ENCODE peak calls at places on chromosomes 5 and 9, in seven cellular contexts. Z, Q, O, U, J, H and Y are unnamed samples.

GRCh38 chr5:86977185-86977584 is 290.5 kb upstream of the RASA1 start:
- DNase-seq in Q (no peak), U (no peak), O (no peak), J (no peak), H (no peak), Z (no peak), Y (no peak)

GRCh38 chr5:145988993-145989392 is 52.6 kb downstream of the SH3RF2 start:
- DNase-seq in O (no peak), Z (no peak), H (no peak), J (no peak), Q (no peak), U (no peak), Y (no peak)

GRCh38 chr5:159878988-159879471 is 37.3 kb upstream of the ADRA1B start:
- DNase-seq in O (peak; percentile 77), J (peak; percentile 87), Q (peak; percentile 77), Z (peak; percentile 85), H (peak; percentile 45), U (no peak), Y (peak; percentile 29)

GRCh38 chr9:127545196-127546124 is 66.6 kb upstream of the STXBP1 start:
- DNase-seq in J (peak; percentile 93), O (no peak), Q (peak; percentile 52), Z (peak; percentile 56), U (no peak), H (peak; percentile 89), Y (no peak)

GRCh38 chr5:19605846-19606407 is 382.1 kb downstream of the CDH18 start:
- DNase-seq in J (no peak), Q (no peak), U (no peak), H (peak; percentile 49), Z (no peak), O (no peak), Y (no peak)

GRCh38 chr5:143874312-143874711 is 62.4 kb downstream of the HMHB1 start:
- DNase-seq in H (no peak), O (no peak), Z (peak; percentile 16), Q (no peak), J (no peak), U (no peak), Y (no peak)

GRCh38 chr5:132496631-132497487 is 6.3 kb upstream of the IRF1 start:
- DNase-seq in H (peak; percentile 74), O (peak; percentile 91), J (peak; percentile 87), U (peak; percentile 47), Q (peak; percentile 92), Z (peak; percentile 87), Y (peak; percentile 63)

GRCh38 chr5:166724284-166724683 is 1567.2 kb upstream of the WWC1 start:
- DNase-seq in Z (no peak), J (peak; percentile 8), Q (no peak), U (no peak), H (no peak), O (no peak), Y (no peak)

GRCh38 chr5:141874262-141874964 is 3.8 kb downstream of the PCDH1 start:
- DNase-seq in Q (no peak), H (no peak), Z (no peak), U (no peak), O (no peak), J (no peak), Y (no peak)

GRCh38 chr5:27639005-27639612 is 600.7 kb upstream of the CDH9 start:
- DNase-seq in Q (no peak), O (no peak), Z (no peak), U (no peak), J (peak; percentile 4), H (no peak), Y (no peak)

GRCh38 chr5:61167382-61167781 is 5.1 kb upstream of the SMIM15 start:
- DNase-seq in Z (peak; percentile 65), U (no peak), J (peak; percentile 51), H (peak; percentile 32), Q (no peak), O (no peak), Y (no peak)

GRCh38 chr5:71817891-71818290 is 98.8 kb downstream of the CARTPT start:
- DNase-seq in Z (no peak), Q (no peak), H (no peak), U (no peak), J (no peak), O (no peak), Y (no peak)

GRCh38 chr9:36142510-36143161 is 6.1 kb downstream of the GLIPR2 start:
- DNase-seq in H (no peak), U (no peak), O (no peak), Q (no peak), Z (no peak), J (no peak), Y (no peak)

GRCh38 chr9:36146666-36147065 is 10.1 kb downstream of the GLIPR2 start:
- DNase-seq in J (no peak), O (no peak), Z (no peak), U (no peak), H (no peak), Q (peak; percentile 10), Y (no peak)

GRCh38 chr9:36145970-36146369 is 9.4 kb downstream of the GLIPR2 start:
- DNase-seq in U (no peak), O (no peak), Q (no peak), J (no peak), Z (no peak), H (no peak), Y (no peak)

GRCh38 chr9:36143242-36143641 is 6.7 kb downstream of the GLIPR2 start:
- DNase-seq in J (no peak), U (no peak), Q (no peak), H (no peak), Z (no peak), O (no peak), Y (no peak)

GRCh38 chr9:36144322-36145206 is 8.0 kb downstream of the GLIPR2 start:
- DNase-seq in H (no peak), Q (no peak), J (no peak), Z (no peak), U (no peak), O (no peak), Y (no peak)
- H3K4me1 ChIP-seq in H (peaks cover 14% of the 10 kb centered on the region), Q (peaks cover 7% of the 10 kb centered on the region), J (peaks cover 26% of the 10 kb centered on the region), Z (peaks cover 24% of the 10 kb centered on the region), U (peaks cover 95% of the 10 kb centered on the region), O (peaks cover 4% of the 10 kb centered on the region), Y (no peaks in the 10 kb centered on the region)

GRCh38 chr5:181168595-181169118 is 21.3 kb downstream of the OR2V2 start:
- DNase-seq in Z (no peak), Q (no peak), J (no peak), O (no peak), H (no peak), U (no peak), Y (no peak)
- H3K4me3 ChIP-seq in Z (no peak overlapping the region), Q (no peak overlapping the region), J (peak overlapping the region; percentile 13), O (no peak overlapping the region), H (no peak overlapping the region), U (no peak overlapping the region), Y (peak overlapping the region; percentile 41)

GRCh38 chr5:77174526-77174925 is 36.0 kb upstream of the PDE8B start:
- DNase-seq in H (no peak), J (no peak), Z (no peak), O (no peak), Q (no peak), U (no peak), Y (no peak)

GRCh38 chr5:77171141-77171910 is 39.2 kb upstream of the PDE8B start:
- DNase-seq in O (no peak), J (no peak), U (no peak), Z (no peak), Q (no peak), H (no peak), Y (no peak)

GRCh38 chr5:77175235-77175634 is 35.2 kb upstream of the PDE8B start:
- DNase-seq in J (no peak), H (no peak), Q (no peak), Z (no peak), O (no peak), U (no peak), Y (no peak)

GRCh38 chr5:77170196-77170595 is 40.3 kb upstream of the PDE8B start:
- DNase-seq in J (no peak), Z (no peak), O (no peak), H (no peak), Q (no peak), U (no peak), Y (no peak)

DNA sequence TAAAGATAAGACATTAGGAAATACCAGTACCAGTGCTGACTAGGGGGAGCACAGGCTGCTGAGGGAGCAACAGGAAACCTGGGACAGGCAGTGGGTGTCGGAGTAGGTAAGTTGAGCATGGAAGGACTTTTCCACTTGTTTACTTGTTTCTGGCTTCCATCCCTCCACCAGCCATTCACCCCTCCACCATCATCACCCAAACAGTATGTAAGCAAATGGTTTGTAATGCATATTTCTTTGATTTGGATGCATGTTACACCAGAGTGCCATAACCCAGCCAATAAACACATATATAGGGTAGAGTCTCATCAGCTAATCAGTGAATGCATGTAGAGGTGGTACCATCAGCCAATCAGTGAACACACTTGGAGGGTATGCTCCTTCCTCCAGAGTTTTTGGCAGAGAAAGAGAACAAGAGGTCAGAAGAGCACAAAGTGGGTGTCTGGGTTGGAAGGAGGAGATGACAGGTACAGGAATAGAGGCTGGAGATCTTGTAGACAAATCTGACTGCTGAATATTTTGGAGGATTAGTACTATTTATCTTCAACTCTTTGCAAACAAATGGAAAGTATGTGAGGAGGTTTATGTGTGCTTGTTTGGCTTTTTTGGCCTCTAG is 37.7 kb upstream of the PDE8B start:
- DNase-seq in O (no peak), H (no peak), Q (no peak), U (no peak), J (peak; percentile 13), Z (no peak), Y (no peak)
- H3K27ac ChIP-seq in O (no peak overlapping the region), H (no peak overlapping the region), Q (no peak overlapping the region), U (no peak overlapping the region), J (peak overlapping the region; percentile 16), Z (no peak overlapping the region), Y (no peak overlapping the region)

GRCh38 chr5:76378355-76378754 is 24.7 kb upstream of the IQGAP2 start:
- DNase-seq in J (no peak), O (no peak), Z (no peak), U (no peak), Q (no peak), H (no peak), Y (no peak)

GRCh38 chr5:76379316-76379715 is 23.8 kb upstream of the IQGAP2 start:
- DNase-seq in Z (no peak), J (no peak), H (peak; percentile 13), Q (no peak), U (no peak), O (no peak), Y (no peak)

GRCh38 chr5:76379855-76380254 is 23.2 kb upstream of the IQGAP2 start:
- DNase-seq in O (no peak), Q (no peak), U (no peak), H (no peak), Z (no peak), J (no peak), Y (no peak)

GRCh38 chr5:76383126-76383825 is 19.8 kb upstream of the IQGAP2 start:
- DNase-seq in Z (no peak), O (no peak), U (no peak), H (no peak), Q (no peak), J (no peak), Y (no peak)

DNA sequence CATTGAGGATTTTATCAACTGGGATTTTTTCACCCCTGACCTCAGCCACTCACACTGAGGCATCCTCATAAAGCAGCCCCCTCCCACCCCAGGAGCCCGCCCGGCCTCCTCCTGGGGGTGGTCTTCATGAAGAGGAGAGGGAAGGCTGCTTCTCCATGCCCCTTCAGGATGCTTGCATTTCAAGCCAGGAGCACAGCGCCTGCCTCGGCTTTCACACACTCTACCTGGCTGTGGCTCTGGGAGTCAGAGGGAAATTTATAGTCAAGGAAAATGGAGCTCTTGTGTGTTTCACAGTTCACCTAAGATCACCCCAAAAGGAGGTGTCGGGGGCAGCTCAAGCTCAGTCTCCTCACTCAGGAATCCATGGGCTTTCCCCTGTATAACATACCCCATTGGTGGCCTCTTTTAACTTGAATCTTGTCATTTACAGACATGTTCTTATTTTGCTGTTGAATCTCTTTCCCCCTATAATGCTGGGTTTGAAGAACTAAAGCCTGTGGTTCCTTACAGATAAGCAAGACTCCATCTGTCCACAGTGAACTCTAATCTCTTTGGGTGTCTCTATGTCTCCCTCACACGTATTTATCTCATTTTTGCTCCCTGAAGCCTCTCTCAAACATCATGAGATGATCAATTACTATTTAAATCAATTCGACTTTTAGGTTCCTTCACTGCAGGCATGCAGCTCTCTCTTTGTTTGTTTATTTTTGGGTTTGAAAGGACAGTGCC is 22.6 kb upstream of the IQGAP2 start:
- DNase-seq in J (no peak), Q (no peak), Z (no peak), U (no peak), O (no peak), H (no peak), Y (no peak)
- H3K4me1 ChIP-seq in J (no peaks in the 10 kb centered on the region), Q (no peaks in the 10 kb centered on the region), Z (no peaks in the 10 kb centered on the region), U (peaks cover 36% of the 10 kb centered on the region), O (no peaks in the 10 kb centered on the region), H (no peaks in the 10 kb centered on the region), Y (no peaks in the 10 kb centered on the region)